ENCODE peak calls at places on chromosome 9, in four cellular contexts. F is cardiac muscle cell, B is foreskin fibroblast, U is SK-N-SH. H is an unnamed sample.

GRCh38 chr9:10443805-10444204 is 169.0 kb downstream of the PTPRD start:
- DNase-seq in F (no peak), B (no peak), U (no peak), H (no peak)

GRCh38 chr9:23669776-23670175 is 156.3 kb downstream of the ELAVL2 start:
- DNase-seq in F (no peak), B (no peak), U (no peak), H (no peak)

GRCh38 chr9:88143179-88143578 is 4.9 kb upstream of the SPATA31C2 start:
- DNase-seq in F (no peak), B (no peak), U (no peak), H (no peak)

GRCh38 chr9:133428579-133429215 is 6.5 kb downstream of the ADAMTS13 start:
- DNase-seq in F (peak; percentile 76), B (no peak), U (peak; percentile 87), H (no peak)

GRCh38 chr9:93960971-93961841 is 6.1 kb upstream of the BARX1 start:
- DNase-seq in F (no peak), B (no peak), U (no peak), H (no peak)

GRCh38 chr9:126626117-126627022 is 12.6 kb downstream of the LMX1B start:
- DNase-seq in F (no peak), B (no peak), U (no peak), H (no peak)

GRCh38 chr9:129131300-129132145 is 20.3 kb downstream of the PTPA start:
- DNase-seq in F (peak; percentile 72), B (peak; percentile 45), U (peak; percentile 91), H (no peak)

GRCh38 chr9:3500044-3500443 is 25.8 kb downstream of the RFX3 start:
- DNase-seq in F (no peak), B (no peak), U (no peak), H (no peak)

GRCh38 chr9:16871358-16872151 is 1.1 kb upstream of the BNC2 start:
- DNase-seq in F (peak; percentile 56), B (peak; percentile 86), U (peak; percentile 69), H (no peak)

GRCh38 chr9:95272830-95273229 is 44.7 kb downstream of the FANCC start:
- DNase-seq in F (no peak), B (no peak), U (no peak), H (no peak)

GRCh38 chr9:36963356-36963755 is 70.7 kb downstream of the PAX5 start:
- DNase-seq in F (no peak), B (no peak), U (no peak), H (no peak)

GRCh38 chr9:2800385-2801179 is 43.3 kb downstream of the PUM3 start:
- DNase-seq in F (peak; percentile 41), B (no peak), U (peak; percentile 15), H (no peak)

GRCh38 chr9:135551031-135551430 is 5.1 kb downstream of the OBP2A start:
- DNase-seq in F (no peak), B (no peak), U (no peak), H (no peak)

GRCh38 chr9:114677418-114677817 is 4.6 kb downstream of the TEX48 start:
- DNase-seq in F (peak; percentile 84), B (peak; percentile 99), U (no peak), H (peak; percentile 99)

GRCh38 chr9:95511232-95511951 is 5.4 kb downstream of the PTCH1 start:
- DNase-seq in F (peak; percentile 84), B (peak; percentile 64), U (no peak), H (no peak)

GRCh38 chr9:118189615-118190014 is 485.4 kb downstream of the TLR4 start:
- DNase-seq in F (no peak), B (no peak), U (no peak), H (no peak)

GRCh38 chr9:93116049-93116961 is 17.7 kb downstream of the NINJ1 start:
- DNase-seq in F (no peak), B (peak; percentile 65), U (no peak), H (no peak)

GRCh38 chr9:118331622-118332045 is 627.4 kb downstream of the TLR4 start:
- DNase-seq in F (no peak), B (peak; percentile 3), U (no peak), H (no peak)

GRCh38 chr9:134597041-134597913 is 44.3 kb upstream of the COL5A1 start:
- DNase-seq in F (no peak), B (no peak), U (no peak), H (no peak)

GRCh38 chr9:113890693-113891092 is 14.6 kb downstream of the ZNF618 start:
- DNase-seq in F (no peak), B (no peak), U (no peak), H (no peak)

GRCh38 chr9:42386477-42386876 is 203.0 kb downstream of the SPATA31A6 start:
- DNase-seq in F (no peak), B (no peak), U (no peak), H (no peak)

GRCh38 chr9:99859395-99859980 is 37.8 kb downstream of the NR4A3 start:
- DNase-seq in F (no peak), B (no peak), U (no peak), H (peak; percentile 10)

GRCh38 chr9:16044116-16044881 is 491.5 kb downstream of the CCDC171 start:
- DNase-seq in F (no peak), B (no peak), U (no peak), H (no peak)

DNA sequence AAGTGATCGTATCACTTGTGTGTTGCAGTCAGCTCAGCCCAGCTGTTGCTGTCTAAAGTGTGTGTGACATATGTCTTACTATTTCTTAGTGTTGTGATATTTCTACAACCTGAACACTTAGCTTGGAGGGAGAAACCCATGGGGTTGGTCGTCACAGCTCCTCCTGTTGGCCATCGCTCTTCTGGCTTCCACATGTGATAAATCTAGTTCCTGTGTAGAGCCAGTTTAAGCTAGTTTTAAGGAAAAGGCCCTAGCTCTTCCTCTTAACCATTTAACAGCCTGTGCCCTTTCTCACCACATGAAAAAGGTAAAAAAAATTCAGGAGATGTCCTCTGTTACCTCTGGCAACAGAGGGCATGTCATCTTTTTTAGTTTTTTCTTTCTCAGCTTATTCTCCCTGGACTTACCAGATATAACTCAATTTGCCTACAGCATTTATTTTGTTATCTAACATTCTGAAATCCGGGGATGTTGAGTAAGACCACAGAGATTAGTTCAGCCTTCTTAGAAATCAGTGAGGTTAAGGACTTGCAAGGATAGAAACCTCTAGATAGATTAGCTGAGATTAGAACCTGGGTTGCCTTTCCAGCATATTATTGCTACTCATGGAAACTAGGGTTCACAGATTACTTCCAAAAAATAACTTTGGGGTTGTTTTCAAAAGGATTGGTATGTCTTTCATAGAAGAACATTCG is 100.4 kb downstream of the GAPVD1 start:
- DNase-seq in F (peak; percentile 21), B (no peak), U (no peak), H (no peak)
- TF ChIP-seq CTCF in F (peak; percentile 46), B (peak; percentile 22), U (peak; percentile 49), H (peak; percentile 26)

DNA sequence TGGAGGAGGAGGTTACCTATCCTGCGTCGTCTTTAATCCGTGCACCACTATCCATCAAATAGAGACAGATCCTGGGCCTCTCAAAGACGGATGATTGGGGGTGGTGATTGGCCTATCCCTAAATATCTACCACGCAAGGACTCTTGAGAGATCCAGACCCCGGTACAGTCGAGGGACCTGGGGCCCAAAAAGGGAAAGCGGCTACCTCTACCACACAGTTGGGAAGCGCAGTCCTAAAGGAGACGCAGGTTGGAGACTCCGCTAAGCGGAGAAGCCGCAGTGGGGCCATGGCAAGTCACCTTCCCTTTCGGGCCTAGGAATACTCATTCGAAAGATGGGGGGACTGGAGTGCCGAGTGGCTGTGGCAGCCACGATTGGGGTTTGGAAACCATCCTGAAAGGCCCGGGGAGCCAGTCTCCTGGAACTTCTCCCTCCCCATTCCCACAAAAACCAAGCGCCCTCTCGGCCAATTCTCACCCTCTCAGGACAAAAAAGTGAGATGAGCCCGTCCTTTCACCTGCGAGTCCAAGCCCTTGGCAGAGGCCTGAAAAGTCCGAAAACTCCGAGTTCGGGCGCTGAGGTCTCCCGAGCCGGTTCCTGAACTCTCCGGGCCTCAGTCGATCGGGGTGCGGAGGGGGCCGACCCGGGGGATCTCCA is 499 bp upstream of the FOXE1 start:
- DNase-seq in F (no peak), B (no peak), U (no peak), H (no peak)
- H3K4me3 ChIP-seq in F (no peak overlapping the region), B (no peak overlapping the region), U (no peak overlapping the region), H (no peak overlapping the region)

DNA sequence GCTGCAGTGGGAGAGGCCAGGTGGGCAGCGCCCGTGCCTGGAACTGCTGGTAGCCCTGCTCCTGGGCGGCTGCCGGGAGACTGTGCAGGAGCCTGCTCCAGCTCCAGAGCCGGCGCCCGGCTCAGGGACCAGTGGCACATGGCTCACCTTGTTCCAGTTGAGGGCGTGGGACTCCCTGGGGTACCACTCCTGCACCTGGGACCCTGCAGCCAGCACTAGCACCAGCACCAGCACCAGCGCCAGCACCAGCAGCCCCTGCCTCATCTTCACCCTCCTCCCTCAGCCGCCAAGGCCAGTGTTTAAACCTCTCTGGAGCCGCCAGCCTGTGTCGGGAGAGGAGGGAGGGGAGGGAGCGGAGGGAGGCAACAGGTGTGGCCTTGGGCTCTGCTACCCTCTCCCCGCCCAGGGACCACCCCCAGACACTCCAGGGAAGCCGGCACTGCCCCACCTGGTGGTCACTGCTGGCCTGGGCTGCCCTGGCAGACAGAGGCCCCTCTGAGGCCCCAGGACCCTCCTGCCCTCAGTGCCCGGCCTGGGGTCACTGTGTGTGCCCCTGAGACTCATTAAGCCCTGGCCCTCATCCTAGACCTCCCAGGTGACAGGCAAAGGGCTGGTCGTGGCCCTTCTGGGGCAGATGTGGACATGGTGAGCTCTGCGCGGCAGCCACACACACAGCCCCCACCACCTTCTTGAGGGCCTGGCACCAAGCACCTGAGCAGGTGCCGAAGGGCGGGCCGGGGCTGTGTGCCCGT is at the start of gene LCN10:
- DNase-seq in F (peak; percentile 76), B (no peak), U (peak; percentile 80), H (no peak)
- TF ChIP-seq CTCF in F (peak; percentile 46), B (peak; percentile 20), U (peak; percentile 42), H (peak; percentile 47)

GRCh38 chr9:131606896-131607567 is 61.7 kb downstream of the PRRT1B start:
- DNase-seq in F (no peak), B (no peak), U (no peak), H (no peak)

GRCh38 chr9:131609116-131609830 is 64.0 kb downstream of the PRRT1B start:
- DNase-seq in F (no peak), B (peak; percentile 65), U (no peak), H (peak; percentile 38)

GRCh38 chr9:131610231-131610761 is 65.0 kb downstream of the PRRT1B start:
- DNase-seq in F (no peak), B (peak; percentile 61), U (no peak), H (peak; percentile 77)

GRCh38 chr9:131607591-131607990 is 62.3 kb downstream of the PRRT1B start:
- DNase-seq in F (no peak), B (no peak), U (no peak), H (no peak)

DNA sequence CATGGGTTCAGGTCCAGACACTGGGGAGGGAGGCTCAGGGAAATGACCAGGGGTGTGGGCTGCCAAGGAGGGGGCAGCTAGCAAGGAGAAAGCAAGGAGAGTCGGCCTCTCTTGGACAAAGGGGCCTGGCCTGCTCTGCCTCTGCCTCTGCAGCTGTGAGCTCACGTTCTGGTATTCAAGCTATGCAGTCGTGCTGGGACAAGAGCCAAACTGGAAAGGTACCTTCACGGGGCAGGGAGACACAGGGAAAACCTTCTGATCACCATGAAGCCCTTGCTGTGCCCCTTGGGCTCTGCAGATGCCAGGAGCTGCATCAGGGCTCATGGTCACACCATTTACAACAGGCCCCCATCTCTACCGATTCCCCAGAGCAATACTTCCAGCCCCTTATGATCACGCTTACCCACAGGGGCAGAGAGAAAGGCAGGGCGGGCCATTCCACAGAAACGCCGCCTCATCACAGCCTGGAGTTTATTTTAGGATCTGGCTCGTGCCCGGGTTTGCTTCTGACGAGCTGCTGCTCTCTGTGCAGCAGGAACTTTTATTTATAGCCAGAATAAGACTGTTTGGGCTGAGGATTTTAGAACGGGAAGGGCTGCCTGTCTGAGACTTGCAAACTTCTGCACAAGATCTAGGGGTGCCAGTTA is 63.3 kb downstream of the PRRT1B start:
- DNase-seq in F (peak; percentile 89), B (peak; percentile 82), U (no peak), H (peak; percentile 34)
- H3K4me3 ChIP-seq in F (no peak overlapping the region), B (no peak overlapping the region), U (peak overlapping the region; percentile 5), H (peak overlapping the region; percentile 10)